ENCODE peak calls at places on chromosomes 5 and 9, in seven cellular contexts. N, O, J, T, F, E and B are unnamed samples.

GRCh38 chr5:132469380-132470372 is 20.9 kb downstream of the IRF1 start:
- DNase-seq in N (no peak), O (no peak), J (no peak), T (no peak), F (no peak), E (peak), B (no peak)

GRCh38 chr5:160369990-160370712 is at the start of gene C1QTNF2:
- DNase-seq in N (peak), O (no peak), J (no peak), T (peak), F (no peak), E (peak), B (peak)

GRCh38 chr9:36991516-36992134 is 42.4 kb downstream of the PAX5 start:
- DNase-seq in N (peak), O (no peak), J (no peak), T (peak), F (no peak), E (peak), B (peak)

GRCh38 chr5:102223542-102224444 is 72.3 kb downstream of the SLCO4C1 start:
- DNase-seq in N (peak), O (peak), J (no peak), T (peak), F (no peak), E (no peak), B (no peak)

GRCh38 chr5:132687995-132688394 is 14.2 kb downstream of the IL4 start:
- DNase-seq in N (no peak), O (no peak), J (no peak), T (no peak), F (peak), E (no peak), B (no peak)

GRCh38 chr5:112228672-112229071 is 190.4 kb downstream of the EPB41L4A start:
- DNase-seq in N (peak), O (peak), J (no peak), T (peak), F (no peak), E (no peak), B (no peak)

GRCh38 chr9:113511047-113511521 is 47.6 kb downstream of the RGS3 start:
- DNase-seq in N (no peak), O (no peak), J (no peak), T (no peak), F (no peak), E (no peak), B (no peak)

GRCh38 chr5:180352116-180352975 is 790 bp downstream of the GFPT2 start:
- DNase-seq in N (no peak), O (no peak), J (no peak), T (peak), F (no peak), E (peak), B (peak)

GRCh38 chr5:74256947-74257573 is 383.5 kb downstream of the ENC1 start:
- DNase-seq in N (no peak), O (no peak), J (no peak), T (no peak), F (no peak), E (no peak), B (no peak)

GRCh38 chr5:67301285-67301904 is 104.8 kb upstream of the CD180 start:
- DNase-seq in N (peak), O (no peak), J (no peak), T (peak), F (no peak), E (no peak), B (no peak)

GRCh38 chr5:122151640-122152039 is 22.3 kb downstream of the ZNF474 start:
- DNase-seq in N (peak), O (no peak), J (no peak), T (peak), F (no peak), E (no peak), B (no peak)

GRCh38 chr9:113986931-113987330 is 91.2 kb downstream of the AMBP start:
- DNase-seq in N (no peak), O (no peak), J (no peak), T (no peak), F (no peak), E (no peak), B (no peak)

GRCh38 chr9:15157371-15157770 is 149.6 kb downstream of the TTC39B start:
- DNase-seq in N (peak), O (no peak), J (no peak), T (peak), F (no peak), E (no peak), B (no peak)

GRCh38 chr5:177457239-177458121 is 10.9 kb downstream of the PRR7 start:
- DNase-seq in N (peak), O (peak), J (no peak), T (peak), F (peak), E (peak), B (peak)

GRCh38 chr9:19379697-19380046 is 364 bp downstream of the RPS6 start:
- DNase-seq in N (no peak), O (no peak), J (no peak), T (peak), F (no peak), E (peak), B (no peak)

GRCh38 chr9:109558718-109559151 is 60.6 kb upstream of the PTPN3 start:
- DNase-seq in N (no peak), O (no peak), J (no peak), T (no peak), F (no peak), E (no peak), B (no peak)

GRCh38 chr9:133609311-133610098 is at the start of gene FAM163B:
- DNase-seq in N (no peak), O (no peak), J (no peak), T (peak), F (no peak), E (no peak), B (no peak)

GRCh38 chr5:68216737-68217231 is 1.2 kb downstream of the PIK3R1 start:
- DNase-seq in N (no peak), O (no peak), J (no peak), T (peak), F (no peak), E (no peak), B (no peak)

GRCh38 chr5:43437062-43437660 is 25.0 kb upstream of the CCL28 start:
- DNase-seq in N (no peak), O (no peak), J (no peak), T (no peak), F (no peak), E (no peak), B (no peak)

GRCh38 chr5:424259-425110 is 18.5 kb upstream of the EXOC3 start:
- DNase-seq in N (peak), O (no peak), J (no peak), T (no peak), F (no peak), E (no peak), B (no peak)

GRCh38 chr9:4839470-4839912 is 46.7 kb downstream of the RCL1 start:
- DNase-seq in N (no peak), O (no peak), J (no peak), T (peak), F (no peak), E (peak), B (no peak)

GRCh38 chr5:157961176-157961575 is 102.2 kb upstream of the CLINT1 start:
- DNase-seq in N (no peak), O (peak), J (no peak), T (no peak), F (no peak), E (no peak), B (no peak)

GRCh38 chr5:501040-501832 is 23.0 kb downstream of the SLC9A3 start:
- DNase-seq in N (no peak), O (no peak), J (no peak), T (no peak), F (no peak), E (no peak), B (no peak)

GRCh38 chr9:3299872-3300271 is 225.9 kb downstream of the RFX3 start:
- DNase-seq in N (no peak), O (no peak), J (no peak), T (peak), F (no peak), E (no peak), B (no peak)

GRCh38 chr5:139495644-139496435 is 13.3 kb upstream of the STING1 start:
- DNase-seq in N (peak), O (no peak), J (no peak), T (peak), F (no peak), E (no peak), B (no peak)

GRCh38 chr9:119050281-119050680 is 319.0 kb downstream of the BRINP1 start:
- DNase-seq in N (no peak), O (no peak), J (no peak), T (no peak), F (no peak), E (no peak), B (no peak)

GRCh38 chr5:56299212-56299611 is 66.1 kb upstream of the ANKRD55 start:
- DNase-seq in N (no peak), O (no peak), J (no peak), T (no peak), F (no peak), E (no peak), B (no peak)

GRCh38 chr9:126957687-126958053 is 43.1 kb downstream of the RALGPS1 start:
- DNase-seq in N (peak), O (no peak), J (no peak), T (peak), F (no peak), E (no peak), B (no peak)

GRCh38 chr9:107982735-107983134 is 493.2 kb upstream of the KLF4 start:
- DNase-seq in N (no peak), O (no peak), J (no peak), T (no peak), F (no peak), E (no peak), B (no peak)

GRCh38 chr9:131318211-131318610 is 28.7 kb downstream of the PLPP7 start:
- DNase-seq in N (no peak), O (no peak), J (no peak), T (no peak), F (no peak), E (no peak), B (peak)

GRCh38 chr5:53037141-53037859 is 48.1 kb downstream of the ITGA2 start:
- DNase-seq in N (peak), O (no peak), J (no peak), T (peak), F (no peak), E (no peak), B (no peak)

GRCh38 chr9:1929722-1930621 is 85.2 kb upstream of the SMARCA2 start:
- DNase-seq in N (no peak), O (no peak), J (no peak), T (no peak), F (no peak), E (no peak), B (no peak)

GRCh38 chr5:137843676-137844284 is 23.9 kb upstream of the MYOT start:
- DNase-seq in N (no peak), O (no peak), J (no peak), T (no peak), F (no peak), E (no peak), B (no peak)

GRCh38 chr9:95268681-95269080 is 48.8 kb downstream of the FANCC start:
- DNase-seq in N (peak), O (peak), J (no peak), T (peak), F (no peak), E (peak), B (peak)

GRCh38 chr5:139492700-139493192 is 10.2 kb upstream of the STING1 start:
- DNase-seq in N (peak), O (no peak), J (no peak), T (peak), F (no peak), E (no peak), B (no peak)